ENCODE peak calls at places on chromosomes 16 and 17, in five cellular contexts. F is stimulated activated CD8-positive, alpha-beta memory T cell treated with anti-CD3 and anti-CD28 coated beads, Interleukin-15, amount 100 ng/mL, for 1 hour; D is KBM-7; Y is omental fat pad; Z is left cardiac atrium. Q is an unnamed sample.

GRCh38 chr17:76844485-76844829 is 23.7 kb upstream of the MGAT5B start:
- DNase-seq in Y (no peak), Z (no peak), D (no peak), F (no peak), Q (no peak)

GRCh38 chr16:85420501-85421337 is 192.4 kb upstream of the GSE1 start:
- DNase-seq in Z (peak), Y (no peak), D (peak), F (peak), Q (peak)

GRCh38 chr17:55264273-55264639 is 504 bp upstream of the HLF start:
- DNase-seq in Z (no peak), F (no peak), Y (no peak), D (no peak), Q (no peak)

GRCh38 chr17:39092672-39093250 is 58.7 kb downstream of the PLXDC1 start:
- DNase-seq in Y (no peak), Z (no peak), D (peak), F (no peak), Q (no peak)

GRCh38 chr17:32269377-32269776 is 3.7 kb downstream of the RHBDL3 start:
- DNase-seq in Y (no peak), D (no peak), F (no peak), Z (peak), Q (no peak)

GRCh38 chr16:59330030-59330670 is 596.0 kb upstream of the GOT2 start:
- DNase-seq in D (no peak), Y (no peak), F (no peak), Z (no peak), Q (no peak)

GRCh38 chr16:1781758-1782407 is 488 bp downstream of the SPSB3 start:
- DNase-seq in Y (no peak), D (peak), Z (peak), F (no peak), Q (peak)

GRCh38 chr17:44556114-44556853 is 1.0 kb upstream of the FZD2 start:
- DNase-seq in Y (no peak), Z (no peak), F (no peak), D (peak), Q (peak)

GRCh38 chr16:35391328-35391727 is 1931.9 kb downstream of the TP53TG3F start:
- DNase-seq in Z (peak), Y (no peak), D (peak), F (no peak), Q (no peak)

GRCh38 chr16:88928405-88929375 is 48.3 kb downstream of the CBFA2T3 start:
- DNase-seq in Z (no peak), D (no peak), Y (no peak), F (no peak), Q (no peak)

GRCh38 chr16:68227850-68228553 is 7.9 kb downstream of the ESRP2 start:
- DNase-seq in Z (no peak), F (no peak), Y (no peak), D (no peak), Q (no peak)

GRCh38 chr17:79797492-79798295 is 817 bp upstream of the CBX8 start:
- DNase-seq in Z (no peak), F (no peak), Y (no peak), D (no peak), Q (no peak)

GRCh38 chr17:6639651-6640535 is 618 bp downstream of the KIAA0753 start:
- DNase-seq in Y (no peak), D (peak), Z (peak), F (no peak), Q (no peak)

GRCh38 chr16:89739383-89739782 is 18.0 kb downstream of the ZNF276 start:
- DNase-seq in D (no peak), F (no peak), Y (no peak), Z (no peak), Q (no peak)

GRCh38 chr17:538096-538973 is 176.3 kb downstream of the VPS53 start:
- DNase-seq in D (peak), Y (no peak), F (no peak), Z (no peak), Q (no peak)

GRCh38 chr16:84838383-84838948 is 18.7 kb downstream of the CRISPLD2 start:
- DNase-seq in Z (no peak), D (no peak), F (no peak), Y (no peak), Q (no peak)

GRCh38 chr17:74526681-74527080 is 4.6 kb downstream of the CD300LB start:
- DNase-seq in D (no peak), Y (no peak), Z (no peak), F (no peak), Q (no peak)

GRCh38 chr17:58606934-58607333 is 84.9 kb downstream of the TEX14 start:
- DNase-seq in F (no peak), Z (no peak), Y (no peak), D (no peak), Q (no peak)

GRCh38 chr17:65154770-65155589 is 17.8 kb downstream of the RGS9 start:
- DNase-seq in D (peak), Y (no peak), Z (no peak), F (no peak), Q (no peak)

GRCh38 chr17:32341141-32341856 is 674 bp downstream of the C17orf75 start:
- DNase-seq in F (peak), D (peak), Y (no peak), Z (no peak), Q (no peak)

GRCh38 chr17:74012465-74012864 is 191.0 kb upstream of the RPL38 start:
- DNase-seq in Y (no peak), Z (no peak), F (no peak), D (no peak), Q (no peak)

GRCh38 chr17:79936661-79937434 is 97.6 kb upstream of the CBX4 start:
- DNase-seq in D (no peak), Y (no peak), F (no peak), Z (no peak), Q (no peak)

GRCh38 chr17:50163846-50164696 is 1.7 kb upstream of the SGCA start:
- DNase-seq in F (no peak), D (no peak), Z (no peak), Y (no peak), Q (no peak)

GRCh38 chr16:81558444-81559175 is 114.0 kb downstream of the CMIP start:
- DNase-seq in F (no peak), D (peak), Y (no peak), Z (peak), Q (no peak)

Q was measured in uterus.